ENCODE peak calls at places on chromosomes 5 and 9, in eight cellular contexts. S is colonic mucosa, J is A549, D is lung, R is pancreas, A is breast epithelium, E is PC-3, I is heart left ventricle. P is an unnamed sample. For H3K4me1, the result is how much of the 10 kb centered on the place peaks cover.

GRCh38 chr5:50990296-50990924 is 324.0 kb downstream of the PARP8 start:
- DNase-seq in S (no peak), J (no peak), D (no peak), R (no peak), A (no peak), E (no peak), I (no peak), P (no peak)

GRCh38 chr9:69019808-69020207 is 5.9 kb upstream of the PRKACG start:
- DNase-seq in S (no peak), J (no peak), D (no peak), R (no peak), A (no peak), E (no peak), I (no peak), P (no peak)

GRCh38 chr5:145637396-145637795 is 197.7 kb downstream of the PRELID2 start:
- DNase-seq in S (no peak), J (no peak), D (no peak), R (no peak), A (no peak), E (no peak), I (no peak), P (no peak)

GRCh38 chr5:93512799-93513198 is 68.2 kb downstream of the NR2F1-AS1 start:
- DNase-seq in S (no peak), J (no peak), D (no peak), R (no peak), A (no peak), E (peak), I (no peak), P (no peak)

GRCh38 chr9:68610016-68610415 is 69.3 kb upstream of the TMEM252 start:
- DNase-seq in S (no peak), J (no peak), D (no peak), R (no peak), A (no peak), E (no peak), I (no peak), P (no peak)

GRCh38 chr9:136587145-136587943 is 41.5 kb upstream of the NOTCH1 start:
- DNase-seq in S (peak), J (no peak), D (peak), R (no peak), A (no peak), E (no peak), I (peak), P (peak)

GRCh38 chr5:14038341-14038959 is 94.0 kb upstream of the DNAH5 start:
- DNase-seq in S (no peak), J (peak), D (no peak), R (no peak), A (no peak), E (peak), I (no peak), P (no peak)

GRCh38 chr5:76691470-76692273 is 24.3 kb upstream of the F2R start:
- DNase-seq in S (no peak), J (no peak), D (no peak), R (no peak), A (no peak), E (no peak), I (peak), P (no peak)

GRCh38 chr9:82961504-82962125 is 101.3 kb downstream of the RASEF start:
- DNase-seq in S (peak), J (peak), D (peak), R (peak), A (peak), E (peak), I (peak), P (peak)

GRCh38 chr9:126397056-126397455 is 70.4 kb downstream of the MVB12B start:
- DNase-seq in S (no peak), J (peak), D (no peak), R (no peak), A (no peak), E (no peak), I (no peak), P (no peak)

GRCh38 chr5:171999100-171999499 is 7.3 kb downstream of the FBXW11 start:
- DNase-seq in S (no peak), J (no peak), D (no peak), R (no peak), A (no peak), E (no peak), I (no peak), P (no peak)

GRCh38 chr9:84111726-84112125 is 131.1 kb downstream of the RMI1 start:
- DNase-seq in S (no peak), J (no peak), D (no peak), R (no peak), A (no peak), E (peak), I (no peak), P (no peak)

GRCh38 chr5:149162401-149163084 is 21.2 kb downstream of the ABLIM3 start:
- DNase-seq in S (no peak), J (no peak), D (no peak), R (no peak), A (no peak), E (peak), I (no peak), P (no peak)

GRCh38 chr5:115147052-115147451 is 22.7 kb downstream of the TRIM36 start:
- DNase-seq in S (no peak), J (no peak), D (no peak), R (no peak), A (no peak), E (no peak), I (no peak), P (no peak)

GRCh38 chr5:112475747-112476435 is 56.8 kb upstream of the EPB41L4A start:
- DNase-seq in S (no peak), J (no peak), D (no peak), R (peak), A (no peak), E (peak), I (peak), P (no peak)

GRCh38 chr5:97547999-97548797 is 365.2 kb upstream of the RIOK2 start:
- DNase-seq in S (no peak), J (no peak), D (no peak), R (no peak), A (no peak), E (no peak), I (no peak), P (no peak)

DNA sequence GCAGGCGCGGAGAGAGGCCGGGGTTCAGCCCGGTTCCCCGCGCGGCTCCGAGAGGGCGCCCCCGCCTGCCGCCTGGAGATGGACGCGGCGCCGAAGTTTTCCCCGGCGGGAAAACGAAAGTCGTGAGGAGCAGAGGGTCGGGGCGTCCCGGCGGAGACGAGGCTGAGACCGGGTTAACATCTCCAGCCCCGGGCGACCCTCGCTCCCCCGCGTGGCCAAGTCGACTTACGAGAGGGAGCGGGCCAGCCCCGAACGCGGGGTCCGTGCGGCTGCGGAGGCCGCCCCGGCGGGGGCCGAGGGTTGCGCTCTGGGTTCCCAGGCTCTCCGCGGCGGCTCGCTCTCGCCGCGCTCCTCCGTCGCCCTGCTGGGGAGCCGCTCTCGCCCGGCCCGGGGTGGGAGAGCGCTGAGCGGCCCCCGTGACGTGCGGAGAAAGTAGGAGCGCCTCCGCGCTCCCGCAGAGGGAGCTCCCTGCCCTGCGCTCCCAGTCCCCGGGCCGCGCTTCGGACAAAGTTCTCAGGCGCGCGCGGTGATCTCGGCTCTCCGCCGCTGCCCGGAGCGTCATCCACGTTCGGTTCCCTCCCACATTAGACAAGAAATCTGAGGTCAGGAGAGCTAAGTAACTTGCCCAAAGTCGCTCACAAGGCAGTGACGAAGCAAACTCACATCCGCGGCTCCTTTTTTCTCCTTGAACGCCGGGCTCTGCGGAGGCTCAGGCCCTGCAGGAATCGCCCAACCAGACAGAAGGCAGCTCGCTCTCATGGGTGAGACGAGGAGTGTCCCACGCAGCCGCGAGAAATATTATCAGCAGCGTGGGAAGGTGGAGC is 1.1 kb upstream of the GCNT4 start:
- DNase-seq in S (peak), J (peak), D (peak), R (peak), A (peak), E (peak), I (peak), P (peak)
- TF ChIP-seq CTCF in S (no peak), J (peak), D (no peak), R (no peak), A (no peak), E (peak), I (no peak), P (peak)

GRCh38 chr9:36999728-37000333 is 34.2 kb downstream of the PAX5 start:
- DNase-seq in S (no peak), J (no peak), D (no peak), R (no peak), A (no peak), E (no peak), I (no peak), P (no peak)
- H3K4me1 ChIP-seq in S (under half), J (under half), D (under half), R (under half), A (under half), E (under half), I (under half), P (under half)

DNA sequence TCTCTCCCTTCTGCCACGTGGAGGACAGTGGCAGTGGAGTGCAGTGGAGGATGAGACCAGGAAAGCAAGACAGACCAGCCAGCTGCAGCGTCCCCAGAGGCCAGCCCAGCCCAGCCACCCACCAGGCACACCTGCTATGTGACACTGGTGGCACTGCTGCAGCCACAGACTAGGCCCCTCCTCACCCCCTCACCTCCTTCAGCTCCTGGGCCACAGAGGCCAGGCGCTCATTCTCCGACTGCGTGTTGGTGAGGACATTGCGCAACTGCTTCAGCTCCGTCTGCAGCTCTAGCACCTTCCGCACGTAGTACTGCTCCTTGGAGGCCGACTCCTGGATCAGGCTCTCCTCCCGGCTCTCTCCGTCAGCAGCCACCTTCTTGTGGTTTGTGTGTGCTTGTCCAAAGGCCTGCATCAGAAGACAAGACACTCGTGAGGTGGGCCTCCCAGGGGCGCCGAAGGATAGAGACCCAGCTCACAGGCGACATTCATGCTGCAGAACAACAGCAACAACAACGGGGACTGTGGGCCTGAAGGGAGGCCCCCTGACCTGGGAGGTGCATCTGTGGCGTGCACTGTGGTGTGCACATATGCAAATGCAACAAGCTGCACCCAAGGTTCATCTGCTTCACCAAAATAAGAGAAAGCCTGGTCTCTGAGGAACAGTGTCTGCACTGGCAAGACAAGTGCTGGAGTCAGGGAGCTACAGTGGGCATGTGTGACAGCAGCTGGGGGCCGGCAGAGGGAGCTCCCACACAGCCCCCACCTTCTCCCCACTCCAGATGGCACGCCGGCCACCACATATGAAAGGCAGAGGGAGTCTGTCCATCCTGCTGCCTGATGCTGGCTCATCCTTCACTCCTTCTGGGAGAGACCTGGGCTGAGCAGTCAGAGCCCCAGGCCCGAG is 35.5 kb downstream of the BICD2 start:
- DNase-seq in S (no peak), J (no peak), D (no peak), R (no peak), A (no peak), E (no peak), I (peak), P (no peak)
- TF ChIP-seq CTCF in S (no peak), J (no peak), D (no peak), R (no peak), A (no peak), E (no peak), I (peak), P (peak)

GRCh38 chr5:1007681-1008450 is 736 bp upstream of the NKD2 start:
- DNase-seq in S (peak), J (no peak), D (no peak), R (peak), A (peak), E (no peak), I (peak), P (no peak)
- H3K4me1 ChIP-seq in S (under half), J (under half), D (under half), R (under half), A (under half), E (under half), I (under half), P (under half)

DNA sequence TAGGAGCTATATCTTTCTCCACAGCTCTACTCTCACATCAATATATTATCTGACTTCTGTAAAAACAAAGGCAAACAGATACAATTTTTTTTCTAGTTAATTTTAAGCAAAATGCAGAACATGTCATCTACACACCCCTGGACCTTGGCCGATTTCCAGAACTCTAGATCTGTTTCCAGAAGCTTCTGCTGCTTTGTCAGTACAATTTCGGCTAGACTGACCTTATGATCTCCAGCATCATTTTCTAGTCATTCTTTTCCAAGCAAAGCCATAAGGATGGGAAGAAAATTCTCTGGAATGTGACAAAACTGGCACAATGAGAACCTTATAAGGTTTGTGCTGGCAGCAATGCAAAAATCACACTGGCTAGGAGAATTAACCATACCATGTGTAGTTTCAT is 132.8 kb upstream of the MPDZ start:
- DNase-seq in S (no peak), J (no peak), D (no peak), R (no peak), A (no peak), E (no peak), I (peak), P (no peak)
- TF ChIP-seq CTCF in S (no peak), J (no peak), D (no peak), R (no peak), A (no peak), E (no peak), I (no peak), P (no peak)

GRCh38 chr5:170305646-170306025 is 8.1 kb upstream of the LCP2 start:
- DNase-seq in S (no peak), J (no peak), D (no peak), R (no peak), A (no peak), E (no peak), I (no peak), P (no peak)
- H3K4me1 ChIP-seq in S (under half), J (under half), D (under half), R (under half), A (under half), E (under half), I (under half), P (under half)

P was measured in psoas muscle.